ENCODE peak calls at places on chromosomes 12 and 14, in four cellular contexts. K is neuronal stem cell, U is PC-3, Y is stomach. A is an unnamed sample. For H3K27me3, the result is how much of the 10 kb centered on the place peaks cover.

GRCh38 chr12:16076553-16076952 is 165.4 kb downstream of the DERA start:
- DNase-seq in K (peak), U (peak), Y (no peak), A (no peak)

GRCh38 chr12:56219840-56220239 is 1.9 kb downstream of the RNF41 start:
- DNase-seq in K (no peak), U (no peak), Y (no peak), A (no peak)

GRCh38 chr12:40222247-40222646 is 2.5 kb upstream of the LRRK2 start:
- DNase-seq in K (no peak), U (no peak), Y (no peak), A (no peak)

GRCh38 chr12:42666671-42667243 is 77.2 kb upstream of the PRICKLE1 start:
- DNase-seq in K (peak), U (peak), Y (peak), A (no peak)

GRCh38 chr14:23300687-23301223 is 1.9 kb downstream of the PPP1R3E start:
- DNase-seq in K (no peak), U (peak), Y (no peak), A (peak)

GRCh38 chr12:29309320-29309902 is 71.6 kb downstream of the ERGIC2 start:
- DNase-seq in K (no peak), U (peak), Y (no peak), A (no peak)

GRCh38 chr14:74763803-74764531 is 851 bp downstream of the YLPM1 start:
- DNase-seq in K (no peak), U (peak), Y (no peak), A (peak)

GRCh38 chr14:32078030-32078793 is 1.1 kb downstream of the ARHGAP5 start:
- DNase-seq in K (no peak), U (peak), Y (peak), A (peak)

GRCh38 chr14:69657961-69658360 is 46.6 kb downstream of the SUSD6 start:
- DNase-seq in K (no peak), U (peak), Y (peak), A (no peak)

GRCh38 chr12:85834378-85834777 is 1.8 kb downstream of the RASSF9 start:
- DNase-seq in K (no peak), U (peak), Y (no peak), A (no peak)
- H3K4me3 ChIP-seq in K (no peak), U (no peak), Y (peak), A (peak)

GRCh38 chr12:49664167-49664566 is 40.8 kb downstream of the PRPF40B start:
- DNase-seq in K (no peak), U (no peak), Y (no peak), A (no peak)

GRCh38 chr12:49666176-49666575 is 41.0 kb downstream of the FMNL3 start:
- DNase-seq in K (no peak), U (no peak), Y (no peak), A (no peak)

GRCh38 chr12:49665384-49665783 is 41.8 kb downstream of the FMNL3 start:
- DNase-seq in K (no peak), U (no peak), Y (no peak), A (no peak)

GRCh38 chr12:49662998-49663843 is 39.9 kb downstream of the PRPF40B start:
- DNase-seq in K (no peak), U (peak), Y (no peak), A (peak)

DNA sequence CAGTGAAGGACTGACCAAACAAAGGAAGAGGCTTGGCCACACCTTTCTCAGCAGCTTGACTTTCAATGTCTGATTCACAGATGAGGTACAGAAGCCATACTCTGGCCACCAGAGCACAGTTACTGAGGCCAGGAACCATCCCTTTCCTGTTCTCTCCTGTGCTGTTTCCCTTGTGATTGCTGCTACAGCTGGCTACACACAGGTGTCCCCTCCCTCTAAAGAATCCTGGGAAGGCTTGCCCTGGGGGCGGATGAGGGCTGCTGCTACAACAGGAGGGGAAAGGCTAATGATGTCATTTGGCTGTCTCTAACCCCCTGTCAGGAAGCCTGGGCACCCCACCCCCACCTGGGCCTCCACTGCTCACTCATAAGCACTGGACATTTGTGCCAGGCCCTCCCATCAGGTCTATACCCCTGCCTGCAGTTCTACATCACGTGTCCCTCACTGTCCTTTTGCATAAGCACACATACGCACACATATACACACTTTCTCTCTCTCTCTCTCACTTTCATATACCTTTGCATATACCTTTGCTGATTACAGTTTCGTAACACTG is 41.3 kb downstream of the PRPF40B start:
- DNase-seq in K (no peak), U (peak), Y (no peak), A (no peak)
- H3K27me3 ChIP-seq in K (under half), U (under half), Y (under half), A (under half)

GRCh38 chr14:98181768-98182167 is 1090.2 kb downstream of the BCL11B start:
- DNase-seq in K (no peak), U (no peak), Y (no peak), A (no peak)

GRCh38 chr14:98184467-98184866 is 1087.5 kb downstream of the BCL11B start:
- DNase-seq in K (no peak), U (no peak), Y (no peak), A (no peak)

GRCh38 chr14:98185036-98185435 is 1087.0 kb downstream of the BCL11B start:
- DNase-seq in K (no peak), U (no peak), Y (no peak), A (no peak)

GRCh38 chr14:98183556-98183955 is 1088.4 kb downstream of the BCL11B start:
- DNase-seq in K (no peak), U (no peak), Y (no peak), A (no peak)

GRCh38 chr14:98182385-98183055 is 1089.5 kb downstream of the BCL11B start:
- DNase-seq in K (no peak), U (peak), Y (no peak), A (no peak)
- H3K4me3 ChIP-seq in K (no peak), U (no peak), Y (no peak), A (no peak)

GRCh38 chr12:2319136-2319535 is 266.3 kb downstream of the CACNA1C start:
- DNase-seq in K (no peak), U (no peak), Y (no peak), A (no peak)

GRCh38 chr12:2322554-2323120 is 269.9 kb downstream of the CACNA1C start:
- DNase-seq in K (no peak), U (no peak), Y (no peak), A (no peak)

GRCh38 chr12:2317819-2318218 is 265.0 kb downstream of the CACNA1C start:
- DNase-seq in K (no peak), U (no peak), Y (no peak), A (no peak)

GRCh38 chr12:2318286-2318685 is 265.5 kb downstream of the CACNA1C start:
- DNase-seq in K (no peak), U (no peak), Y (no peak), A (no peak)

GRCh38 chr12:2319747-2320146 is 267.0 kb downstream of the CACNA1C start:
- DNase-seq in K (no peak), U (no peak), Y (no peak), A (no peak)
- H3K27me3 ChIP-seq in K (under half), U (under half), Y (under half), A (under half)

DNA sequence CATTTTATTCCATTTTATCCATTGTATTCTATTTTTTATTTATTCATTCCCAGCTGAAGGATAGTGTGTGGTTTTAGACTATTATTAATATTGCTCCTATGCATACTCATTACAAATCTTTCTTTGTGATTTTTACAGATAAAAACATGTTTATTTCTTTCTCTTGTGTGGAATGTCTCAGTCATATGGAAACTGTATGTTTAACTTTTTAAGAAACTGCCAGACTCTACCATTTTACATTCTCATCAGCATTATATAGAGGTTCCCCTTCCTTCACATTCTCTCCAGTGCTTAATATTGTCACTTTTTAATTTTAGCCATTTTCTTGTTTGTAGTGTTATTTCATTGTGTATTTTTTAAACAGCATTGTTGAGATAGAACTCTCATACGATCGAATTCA is 26.7 kb downstream of the PALS1 start:
- DNase-seq in K (no peak), U (no peak), Y (no peak), A (no peak)
- H3K4me3 ChIP-seq in K (no peak), U (no peak), Y (peak), A (no peak)

GRCh38 chr14:77319416-77319815 is 1.3 kb downstream of the POMT2 start:
- DNase-seq in K (no peak), U (peak), Y (no peak), A (no peak)
- H3K27me3 ChIP-seq in K (under half), U (under half), Y (under half), A (under half)

GRCh38 chr12:76069339-76069738 is 15.1 kb downstream of the NAP1L1 start:
- DNase-seq in K (no peak), U (no peak), Y (no peak), A (no peak)
- H3K4me3 ChIP-seq in K (no peak), U (no peak), Y (no peak), A (no peak)

A was measured in adrenal gland.